ENCODE peak calls at places on chromosomes 2 and 18, in ten cellular contexts. I, R, U, L, N, F, M, B, O and C are unnamed samples.

GRCh38 chr2:47784349-47784851 is 1.5 kb downstream of the MSH6 start:
- DNase-seq in I (no peak), R (no peak), U (no peak), L (peak), N (no peak), F (no peak), M (peak), B (peak), O (peak), C (peak)

GRCh38 chr18:68623342-68623741 is 91.6 kb downstream of the TMX3 start:
- DNase-seq in I (no peak), R (peak), U (peak), L (peak), N (peak), F (peak), M (peak), B (peak), O (peak), C (peak)

GRCh38 chr2:207133862-207134519 is 31.8 kb downstream of the KLF7 start:
- DNase-seq in I (no peak), R (no peak), U (no peak), L (peak), N (no peak), F (no peak), M (peak), B (peak), O (peak), C (no peak)

GRCh38 chr18:76565238-76566173 is 70.5 kb upstream of the ZNF516 start:
- DNase-seq in I (no peak), R (no peak), U (peak), L (peak), N (peak), F (peak), M (peak), B (peak), O (peak), C (peak)

GRCh38 chr2:130355578-130356431 is at the start of gene PTPN18:
- DNase-seq in I (no peak), R (peak), U (peak), L (peak), N (peak), F (peak), M (peak), B (peak), O (peak), C (peak)

GRCh38 chr18:812123-812672 is at the start of gene YES1:
- DNase-seq in I (no peak), R (peak), U (peak), L (peak), N (no peak), F (peak), M (peak), B (peak), O (peak), C (peak)

GRCh38 chr18:23921716-23922285 is 92.8 kb upstream of the TTC39C start:
- DNase-seq in I (no peak), R (no peak), U (no peak), L (no peak), N (no peak), F (no peak), M (no peak), B (peak), O (peak), C (peak)

GRCh38 chr2:237320801-237321563 is 93.0 kb downstream of the COL6A3 start:
- DNase-seq in I (no peak), R (no peak), U (no peak), L (no peak), N (no peak), F (no peak), M (no peak), B (no peak), O (no peak), C (no peak)

GRCh38 chr2:239161711-239162140 is 239.1 kb downstream of the HDAC4 start:
- DNase-seq in I (no peak), R (no peak), U (no peak), L (no peak), N (no peak), F (no peak), M (no peak), B (no peak), O (no peak), C (peak)

GRCh38 chr18:46310258-46310657 is 206.1 kb downstream of the HAUS1 start:
- DNase-seq in I (no peak), R (no peak), U (no peak), L (no peak), N (no peak), F (no peak), M (no peak), B (no peak), O (no peak), C (no peak)

GRCh38 chr2:73260338-73260984 is 23.8 kb downstream of the FBXO41 start:
- DNase-seq in I (no peak), R (no peak), U (peak), L (peak), N (peak), F (peak), M (peak), B (peak), O (peak), C (peak)

GRCh38 chr2:205858781-205859478 is 176.6 kb downstream of the NRP2 start:
- DNase-seq in I (no peak), R (no peak), U (no peak), L (peak), N (no peak), F (no peak), M (peak), B (no peak), O (peak), C (no peak)

GRCh38 chr2:71675296-71675695 is 221.9 kb downstream of the DYSF start:
- DNase-seq in I (no peak), R (no peak), U (no peak), L (no peak), N (no peak), F (no peak), M (no peak), B (no peak), O (no peak), C (peak)

GRCh38 chr2:28374331-28374730 is 18.3 kb upstream of the FOSL2 start:
- DNase-seq in I (no peak), R (no peak), U (no peak), L (no peak), N (no peak), F (no peak), M (no peak), B (no peak), O (no peak), C (peak)

GRCh38 chr2:156005531-156005930 is 327.0 kb downstream of the NR4A2 start:
- DNase-seq in I (no peak), R (no peak), U (no peak), L (no peak), N (no peak), F (no peak), M (no peak), B (no peak), O (no peak), C (no peak)
- H3K9ac ChIP-seq in I (no peak), R (no peak), U (no peak), L (no peak), N (no peak), F (no peak), M (no peak), B (no peak), O (no peak), C (no peak)

GRCh38 chr2:219998714-219999227 is 371.3 kb downstream of the SLC4A3 start:
- DNase-seq in I (no peak), R (no peak), U (peak), L (no peak), N (peak), F (no peak), M (no peak), B (no peak), O (no peak), C (no peak)
- H3K9ac ChIP-seq in I (no peak), R (no peak), U (no peak), L (no peak), N (no peak), F (no peak), M (no peak), B (no peak), O (no peak), C (no peak)

DNA sequence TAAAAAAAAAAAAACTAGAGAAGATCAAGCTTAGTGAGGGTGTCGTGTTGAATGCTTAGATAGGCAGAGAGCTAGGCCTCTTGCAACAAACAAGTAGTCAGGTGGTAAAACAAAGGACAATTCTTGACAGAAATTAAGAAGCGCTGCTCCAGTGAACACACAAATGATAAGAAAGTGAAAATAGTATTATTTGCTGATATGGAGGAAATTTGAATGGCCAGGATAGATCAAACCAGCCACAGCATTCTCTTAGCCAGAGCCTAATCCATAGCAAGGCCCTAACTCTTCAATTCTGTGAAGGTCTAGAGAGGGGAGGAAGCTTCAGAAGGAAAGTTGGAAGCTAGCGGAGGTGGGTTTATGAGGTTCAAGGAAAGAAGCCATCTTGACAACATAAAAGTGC is 121.0 kb downstream of the SNTG2 start:
- DNase-seq in I (no peak), R (no peak), U (no peak), L (no peak), N (no peak), F (no peak), M (no peak), B (no peak), O (no peak), C (no peak)
- H3K9ac ChIP-seq in I (no peak), R (no peak), U (no peak), L (no peak), N (no peak), F (no peak), M (no peak), B (no peak), O (no peak), C (no peak)

GRCh38 chr2:152637251-152637650 is 80.0 kb downstream of the PRPF40A start:
- DNase-seq in I (no peak), R (no peak), U (no peak), L (no peak), N (peak), F (no peak), M (no peak), B (no peak), O (no peak), C (no peak)
- H3K9ac ChIP-seq in I (no peak), R (no peak), U (no peak), L (no peak), N (peak), F (no peak), M (no peak), B (no peak), O (no peak), C (no peak)

GRCh38 chr2:43044093-43044614 is 182.3 kb downstream of the ZFP36L2 start:
- DNase-seq in I (no peak), R (no peak), U (no peak), L (no peak), N (no peak), F (no peak), M (no peak), B (no peak), O (no peak), C (peak)
- H3K9ac ChIP-seq in I (no peak), R (no peak), U (no peak), L (no peak), N (no peak), F (no peak), M (no peak), B (no peak), O (no peak), C (no peak)

GRCh38 chr2:156380117-156380645 is 47.7 kb upstream of the NR4A2 start:
- DNase-seq in I (peak), R (no peak), U (no peak), L (peak), N (no peak), F (no peak), M (no peak), B (peak), O (peak), C (no peak)
- H3K9ac ChIP-seq in I (no peak), R (no peak), U (no peak), L (no peak), N (no peak), F (no peak), M (no peak), B (no peak), O (no peak), C (no peak)